ENCODE peak calls at places on chromosomes 12 and 14, in five cellular contexts. S is GDM1; P is fibroblast of mammary gland; Q is CD8-positive, alpha-beta T cell; O is skeletal muscle cell. C is an unnamed sample.
A peak's percentile ranks its signal among the peaks of the same experiment; 100 is the strongest.

GRCh38 chr12:47397664-47398281 is 308.1 kb downstream of the RPAP3 start:
- DNase-seq in S (peak; percentile 6), P (peak; percentile 71), Q (no peak), O (peak; percentile 34), C (peak; percentile 81)

GRCh38 chr14:94499673-94500072 is 9.6 kb downstream of the SERPINA12 start:
- DNase-seq in S (no peak), P (no peak), Q (no peak), O (no peak), C (no peak)

GRCh38 chr12:111340231-111340630 is 28.7 kb downstream of the PHETA1 start:
- DNase-seq in S (no peak), P (no peak), Q (no peak), O (no peak), C (no peak)

GRCh38 chr12:114013601-114014345 is 47.6 kb upstream of the RBM19 start:
- DNase-seq in S (no peak), P (peak; percentile 73), Q (no peak), O (no peak), C (peak; percentile 54)

GRCh38 chr12:123712780-123713319 is 697 bp downstream of the ATP6V0A2 start:
- DNase-seq in S (no peak), P (no peak), Q (no peak), O (no peak), C (no peak)

GRCh38 chr12:88923631-88924030 is 343.4 kb upstream of the KITLG start:
- DNase-seq in S (no peak), P (no peak), Q (no peak), O (no peak), C (no peak)

GRCh38 chr12:2255301-2255700 is 202.5 kb downstream of the CACNA1C start:
- DNase-seq in S (no peak), P (no peak), Q (no peak), O (no peak), C (no peak)

GRCh38 chr12:22377731-22378496 is 43.4 kb upstream of the ST8SIA1 start:
- DNase-seq in S (peak; percentile 6), P (no peak), Q (no peak), O (no peak), C (no peak)

GRCh38 chr14:20609215-20610001 is 18.2 kb upstream of the RNASE12 start:
- DNase-seq in S (peak; percentile 58), P (peak; percentile 89), Q (peak; percentile 76), O (no peak), C (peak; percentile 83)

C was measured in AG10803.